ENCODE peak calls at places on chromosomes 11 and 22, in ten cellular contexts. One of them, this sample, is unnamed.

GRCh38 chr22:47165998-47166397 is 403.5 kb downstream of the TBC1D22A start:
- DNase-seq in gastrocnemius medialis: no peak
- DNase-seq in A549: no peak
- DNase-seq in K562: no peak
- DNase-seq in ovary: peak
- DNase-seq in esophagus squamous epithelium: no peak
- DNase-seq in H54: no peak
- DNase-seq in lower leg skin: no peak
- DNase-seq in IMR-90: no peak
- DNase-seq in right lobe of liver: no peak
- DNase-seq in this sample: no peak

GRCh38 chr11:59199546-59200420 is 12.9 kb downstream of the MPEG1 start:
- DNase-seq in esophagus squamous epithelium: no peak
- DNase-seq in gastrocnemius medialis: no peak
- DNase-seq in A549: no peak
- DNase-seq in right lobe of liver: no peak
- DNase-seq in H54: no peak
- DNase-seq in lower leg skin: no peak
- DNase-seq in IMR-90: no peak
- DNase-seq in K562: no peak
- DNase-seq in ovary: no peak
- DNase-seq in this sample: no peak

GRCh38 chr11:6735306-6735705 is 36.5 kb downstream of the OR2AG2 start:
- DNase-seq in H54: no peak
- DNase-seq in ovary: no peak
- DNase-seq in gastrocnemius medialis: no peak
- DNase-seq in K562: no peak
- DNase-seq in A549: no peak
- DNase-seq in right lobe of liver: no peak
- DNase-seq in esophagus squamous epithelium: no peak
- DNase-seq in IMR-90: no peak
- DNase-seq in lower leg skin: no peak
- DNase-seq in this sample: no peak

GRCh38 chr11:1518301-1518700 is 31.7 kb upstream of the MOB2 start:
- DNase-seq in H54: no peak
- DNase-seq in gastrocnemius medialis: no peak
- DNase-seq in IMR-90: no peak
- DNase-seq in lower leg skin: no peak
- DNase-seq in esophagus squamous epithelium: no peak
- DNase-seq in K562: no peak
- DNase-seq in right lobe of liver: peak
- DNase-seq in ovary: no peak
- DNase-seq in A549: no peak
- DNase-seq in this sample: no peak

GRCh38 chr11:95306816-95307215 is 75.8 kb upstream of the SESN3 start:
- DNase-seq in ovary: no peak
- DNase-seq in K562: no peak
- DNase-seq in esophagus squamous epithelium: no peak
- DNase-seq in right lobe of liver: no peak
- DNase-seq in lower leg skin: no peak
- DNase-seq in gastrocnemius medialis: no peak
- DNase-seq in IMR-90: no peak
- DNase-seq in H54: no peak
- DNase-seq in A549: no peak
- DNase-seq in this sample: no peak

GRCh38 chr11:71519546-71519945 is 7.5 kb upstream of the KRTAP5-7 start:
- DNase-seq in gastrocnemius medialis: no peak
- DNase-seq in A549: no peak
- DNase-seq in esophagus squamous epithelium: no peak
- DNase-seq in ovary: no peak
- DNase-seq in H54: no peak
- DNase-seq in right lobe of liver: no peak
- DNase-seq in lower leg skin: no peak
- DNase-seq in IMR-90: no peak
- DNase-seq in K562: no peak
- DNase-seq in this sample: no peak

GRCh38 chr11:846496-847098 is 3.9 kb downstream of the TSPAN4 start:
- DNase-seq in IMR-90: peak
- DNase-seq in K562: no peak
- DNase-seq in H54: peak
- DNase-seq in esophagus squamous epithelium: no peak
- DNase-seq in lower leg skin: no peak
- DNase-seq in A549: no peak
- DNase-seq in ovary: no peak
- DNase-seq in gastrocnemius medialis: no peak
- DNase-seq in right lobe of liver: no peak
- DNase-seq in this sample: no peak

GRCh38 chr11:34358666-34359547 is 1.1 kb upstream of the ABTB2 start:
- DNase-seq in IMR-90: peak
- DNase-seq in esophagus squamous epithelium: peak
- DNase-seq in A549: peak
- DNase-seq in ovary: peak
- DNase-seq in K562: peak
- DNase-seq in gastrocnemius medialis: peak
- DNase-seq in right lobe of liver: peak
- DNase-seq in lower leg skin: peak
- DNase-seq in H54: no peak
- DNase-seq in this sample: peak

GRCh38 chr11:91804057-91804456 is 420.6 kb upstream of the FAT3 start:
- DNase-seq in H54: no peak
- DNase-seq in lower leg skin: no peak
- DNase-seq in ovary: no peak
- DNase-seq in gastrocnemius medialis: no peak
- DNase-seq in right lobe of liver: no peak
- DNase-seq in IMR-90: no peak
- DNase-seq in K562: no peak
- DNase-seq in A549: no peak
- DNase-seq in esophagus squamous epithelium: no peak
- DNase-seq in this sample: no peak

GRCh38 chr11:73307323-73308002 is 613 bp upstream of the ARHGEF17 start:
- DNase-seq in K562: peak
- DNase-seq in ovary: peak
- DNase-seq in IMR-90: peak
- DNase-seq in gastrocnemius medialis: peak
- DNase-seq in H54: peak
- DNase-seq in right lobe of liver: peak
- DNase-seq in A549: peak
- DNase-seq in esophagus squamous epithelium: peak
- DNase-seq in lower leg skin: peak
- DNase-seq in this sample: peak
- TF ChIP-seq POLR2A in K562: no peak
- TF ChIP-seq POLR2A in ovary: peak
- TF ChIP-seq POLR2A in IMR-90: peak
- TF ChIP-seq POLR2A in gastrocnemius medialis: peak
- TF ChIP-seq POLR2A in H54: peak
- TF ChIP-seq POLR2A in right lobe of liver: no peak
- TF ChIP-seq POLR2A in A549: peak
- TF ChIP-seq POLR2A in esophagus squamous epithelium: no peak
- TF ChIP-seq POLR2A in lower leg skin: no peak
- TF ChIP-seq POLR2A in this sample: no peak

GRCh38 chr22:41589601-41590365 is at the start of gene PMM1:
- DNase-seq in A549: peak
- DNase-seq in IMR-90: peak
- DNase-seq in right lobe of liver: peak
- DNase-seq in ovary: peak
- DNase-seq in K562: peak
- DNase-seq in H54: peak
- DNase-seq in lower leg skin: peak
- DNase-seq in gastrocnemius medialis: peak
- DNase-seq in esophagus squamous epithelium: peak
- DNase-seq in this sample: peak
- TF ChIP-seq POLR2A in A549: peak
- TF ChIP-seq POLR2A in IMR-90: peak
- TF ChIP-seq POLR2A in right lobe of liver: peak
- TF ChIP-seq POLR2A in ovary: peak
- TF ChIP-seq POLR2A in K562: peak
- TF ChIP-seq POLR2A in H54: peak
- TF ChIP-seq POLR2A in lower leg skin: no peak
- TF ChIP-seq POLR2A in gastrocnemius medialis: peak
- TF ChIP-seq POLR2A in esophagus squamous epithelium: no peak
- TF ChIP-seq POLR2A in this sample: peak

DNA sequence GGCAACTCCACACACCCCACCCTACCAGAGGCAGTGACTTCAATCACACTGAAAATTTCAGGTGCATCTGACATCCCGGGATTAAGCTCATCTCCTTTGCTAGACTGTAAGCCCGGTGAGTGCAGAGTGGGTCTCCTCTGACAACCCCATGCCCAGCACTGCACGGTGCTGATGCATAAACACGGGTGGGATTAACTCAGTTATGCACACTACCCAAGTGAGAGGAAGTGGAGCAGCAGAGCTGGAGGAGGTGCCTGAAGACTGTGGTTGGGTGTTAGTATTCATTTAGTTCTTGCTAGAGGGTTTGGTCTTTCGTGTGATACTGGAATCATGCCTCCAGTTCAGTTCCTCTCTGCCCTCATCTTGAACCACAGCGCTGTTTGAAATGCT is 6.5 kb downstream of the ARSA start:
- DNase-seq in gastrocnemius medialis: no peak
- DNase-seq in ovary: no peak
- DNase-seq in IMR-90: no peak
- DNase-seq in A549: no peak
- DNase-seq in right lobe of liver: no peak
- DNase-seq in K562: no peak
- DNase-seq in esophagus squamous epithelium: no peak
- DNase-seq in lower leg skin: no peak
- DNase-seq in H54: no peak
- DNase-seq in this sample: no peak
- TF ChIP-seq POLR2A in gastrocnemius medialis: no peak
- TF ChIP-seq POLR2A in ovary: no peak
- TF ChIP-seq POLR2A in IMR-90: no peak
- TF ChIP-seq POLR2A in A549: no peak
- TF ChIP-seq POLR2A in right lobe of liver: no peak
- TF ChIP-seq POLR2A in K562: no peak
- TF ChIP-seq POLR2A in esophagus squamous epithelium: no peak
- TF ChIP-seq POLR2A in lower leg skin: no peak
- TF ChIP-seq POLR2A in H54: no peak
- TF ChIP-seq POLR2A in this sample: no peak

GRCh38 chr11:65429724-65430405 is 7.3 kb downstream of the NEAT1 start:
- DNase-seq in gastrocnemius medialis: peak
- DNase-seq in right lobe of liver: peak
- DNase-seq in A549: no peak
- DNase-seq in K562: no peak
- DNase-seq in ovary: peak
- DNase-seq in H54: no peak
- DNase-seq in esophagus squamous epithelium: no peak
- DNase-seq in IMR-90: peak
- DNase-seq in lower leg skin: no peak
- DNase-seq in this sample: peak
- TF ChIP-seq POLR2A in gastrocnemius medialis: no peak
- TF ChIP-seq POLR2A in right lobe of liver: peak
- TF ChIP-seq POLR2A in A549: peak
- TF ChIP-seq POLR2A in K562: peak
- TF ChIP-seq POLR2A in ovary: peak
- TF ChIP-seq POLR2A in H54: peak
- TF ChIP-seq POLR2A in esophagus squamous epithelium: no peak
- TF ChIP-seq POLR2A in IMR-90: peak
- TF ChIP-seq POLR2A in lower leg skin: no peak
- TF ChIP-seq POLR2A in this sample: peak

GRCh38 chr11:11681536-11681935 is 59.7 kb upstream of the GALNT18 start:
- DNase-seq in H54: no peak
- DNase-seq in lower leg skin: no peak
- DNase-seq in esophagus squamous epithelium: no peak
- DNase-seq in right lobe of liver: no peak
- DNase-seq in IMR-90: no peak
- DNase-seq in gastrocnemius medialis: no peak
- DNase-seq in ovary: no peak
- DNase-seq in A549: no peak
- DNase-seq in K562: no peak
- DNase-seq in this sample: no peak
- TF ChIP-seq POLR2A in H54: no peak
- TF ChIP-seq POLR2A in lower leg skin: no peak
- TF ChIP-seq POLR2A in esophagus squamous epithelium: no peak
- TF ChIP-seq POLR2A in right lobe of liver: no peak
- TF ChIP-seq POLR2A in IMR-90: no peak
- TF ChIP-seq POLR2A in gastrocnemius medialis: no peak
- TF ChIP-seq POLR2A in ovary: no peak
- TF ChIP-seq POLR2A in A549: no peak
- TF ChIP-seq POLR2A in K562: no peak
- TF ChIP-seq POLR2A in this sample: no peak

This sample was measured in breast epithelium.